ENCODE peak calls at places on chromosome 1, in five cellular contexts. L is AG04450, G is esophagus squamous epithelium, K is PC-3, Y is foreskin fibroblast. V is an unnamed sample.

GRCh38 chr1:17545354-17545753 is 5.9 kb downstream of the ARHGEF10L start:
- DNase-seq in L (no peak), G (no peak), K (peak), Y (peak), V (no peak)

GRCh38 chr1:41045740-41046139 is 24.2 kb upstream of the SLFNL1 start:
- DNase-seq in L (no peak), G (no peak), K (peak), Y (peak), V (peak)

GRCh38 chr1:164922585-164922984 is 363.6 kb downstream of the PBX1 start:
- DNase-seq in L (no peak), G (no peak), K (no peak), Y (no peak), V (no peak)

GRCh38 chr1:66809736-66810326 is 8.8 kb upstream of the INSL5 start:
- DNase-seq in L (no peak), G (no peak), K (no peak), Y (peak), V (no peak)

GRCh38 chr1:102838016-102838415 is 270.3 kb downstream of the COL11A1 start:
- DNase-seq in L (no peak), G (no peak), K (peak), Y (peak), V (no peak)

GRCh38 chr1:42240964-42241755 is 76.6 kb upstream of the GUCA2A start:
- DNase-seq in L (no peak), G (no peak), K (no peak), Y (no peak), V (peak)

GRCh38 chr1:24964811-24965570 is 34.9 kb upstream of the RUNX3 start:
- DNase-seq in L (no peak), G (no peak), K (no peak), Y (no peak), V (peak)

GRCh38 chr1:184866991-184867788 is 107.1 kb downstream of the NIBAN1 start:
- DNase-seq in L (peak), G (no peak), K (peak), Y (peak), V (peak)

GRCh38 chr1:87024936-87025537 is 110.6 kb downstream of the HS2ST1 start:
- DNase-seq in L (no peak), G (no peak), K (peak), Y (peak), V (no peak)

GRCh38 chr1:27052527-27052926 is 39.9 kb upstream of the TENT5B start:
- DNase-seq in L (no peak), G (no peak), K (no peak), Y (no peak), V (no peak)

GRCh38 chr1:61120998-61121397 is 38.6 kb downstream of the NFIA start:
- DNase-seq in L (no peak), G (no peak), K (no peak), Y (peak), V (no peak)
- H3K4me3 ChIP-seq in L (no peak), G (peak), K (no peak), Y (no peak), V (no peak)

DNA sequence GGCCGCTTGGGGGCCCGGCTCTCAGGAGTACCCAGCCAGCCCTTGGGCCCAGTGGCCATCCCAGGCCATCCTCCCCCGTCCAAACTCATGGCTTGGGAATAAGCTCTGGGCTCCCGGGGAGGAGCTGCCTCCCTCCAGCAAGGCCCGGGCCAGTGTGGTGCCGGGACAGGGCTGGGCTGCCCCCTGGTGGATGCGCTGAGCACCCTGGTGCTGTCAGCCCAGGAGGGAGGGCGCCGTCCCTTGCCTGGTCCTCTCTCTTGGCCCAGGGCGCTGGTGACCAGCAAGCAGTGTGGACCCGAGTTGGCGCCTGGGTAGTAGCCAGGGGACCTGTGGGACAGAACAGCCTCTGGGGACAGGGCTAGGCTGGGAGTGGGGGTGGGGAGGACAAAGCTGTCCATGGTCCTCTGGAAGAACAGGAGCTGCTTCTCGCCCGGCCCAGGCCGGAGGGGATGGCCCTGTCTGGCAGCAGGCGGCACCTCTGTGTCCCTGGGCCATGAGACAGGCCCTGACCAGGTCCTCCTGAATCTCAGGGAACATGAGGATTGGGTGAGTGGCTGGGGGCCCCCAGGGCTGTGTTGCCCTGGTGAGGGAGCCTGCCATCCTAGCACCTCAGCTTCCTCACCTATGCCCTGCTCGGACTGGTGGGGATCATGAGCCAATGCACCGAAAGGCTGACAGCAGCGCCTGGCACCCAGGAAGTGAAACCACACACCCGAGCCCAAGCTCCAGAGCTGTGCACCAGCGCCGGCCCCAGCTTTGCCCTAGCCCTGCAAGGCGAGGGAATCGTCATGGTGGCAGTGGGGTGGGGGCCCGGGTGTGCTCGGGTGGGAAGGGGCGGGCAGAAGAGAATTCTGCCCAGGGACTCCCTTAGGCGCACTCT is 9.4 kb downstream of the MORN1 start:
- DNase-seq in L (peak), G (no peak), K (peak), Y (peak), V (peak)
- TF ChIP-seq CTCF in L (peak), G (peak), K (peak), Y (peak), V (peak)

GRCh38 chr1:202010042-202011015 is at the start of gene ELF3:
- DNase-seq in L (no peak), G (no peak), K (peak), Y (no peak), V (no peak)

GRCh38 chr1:202007703-202008489 is 2.5 kb upstream of the ELF3 start:
- DNase-seq in L (no peak), G (no peak), K (peak), Y (peak), V (no peak)

GRCh38 chr1:202007279-202007678 is 3.1 kb upstream of the ELF3 start:
- DNase-seq in L (no peak), G (no peak), K (no peak), Y (no peak), V (no peak)

GRCh38 chr1:202011994-202012393 is 1.6 kb downstream of the ELF3 start:
- DNase-seq in L (no peak), G (no peak), K (no peak), Y (no peak), V (no peak)

DNA sequence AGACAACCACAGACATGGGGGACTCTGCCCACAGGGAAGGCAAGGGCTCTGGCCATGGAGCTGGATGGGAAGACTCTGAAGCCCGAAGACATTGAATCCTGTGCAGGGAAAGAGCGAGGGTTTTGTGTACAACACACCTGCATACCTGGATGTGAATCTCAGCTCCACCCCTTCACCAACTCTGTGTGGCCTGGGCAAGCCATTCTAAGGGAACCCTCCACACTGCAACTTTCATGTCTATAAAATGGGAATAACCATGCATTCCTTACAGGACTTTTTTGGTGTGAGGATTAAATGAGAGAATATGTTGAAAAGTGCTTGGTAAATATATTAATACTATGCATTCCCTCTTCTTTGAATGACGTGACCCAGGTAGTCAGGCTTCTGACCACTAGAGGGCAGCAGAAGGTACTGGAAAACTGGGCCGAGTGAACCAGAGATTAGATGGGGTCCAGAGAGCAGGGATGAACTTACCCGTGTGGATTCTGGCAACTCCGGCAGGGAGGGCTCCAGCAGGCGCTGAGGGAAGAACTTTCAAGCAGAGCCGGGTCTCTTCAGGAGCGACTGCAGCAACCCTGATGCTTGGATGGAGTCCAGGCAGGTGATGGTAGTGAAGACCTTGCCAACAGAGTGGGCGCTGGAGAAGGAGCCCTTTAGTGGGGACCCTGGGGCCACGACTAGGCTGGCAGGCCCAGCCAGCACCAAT is 908 bp upstream of the ELF3 start:
- DNase-seq in L (peak), G (no peak), K (peak), Y (peak), V (peak)
- H3K4me3 ChIP-seq in L (no peak), G (peak), K (peak), Y (no peak), V (no peak)

GRCh38 chr1:21379571-21379970 is 60.4 kb upstream of the NBPF3 start:
- DNase-seq in L (no peak), G (no peak), K (peak), Y (no peak), V (no peak)

GRCh38 chr1:21381354-21381753 is 58.6 kb upstream of the NBPF3 start:
- DNase-seq in L (no peak), G (no peak), K (peak), Y (no peak), V (no peak)

GRCh38 chr1:21384620-21385019 is 55.3 kb upstream of the NBPF3 start:
- DNase-seq in L (no peak), G (no peak), K (no peak), Y (no peak), V (no peak)

GRCh38 chr1:21385022-21385421 is 54.9 kb upstream of the NBPF3 start:
- DNase-seq in L (no peak), G (no peak), K (no peak), Y (no peak), V (no peak)

GRCh38 chr1:21383785-21384401 is 56.0 kb upstream of the NBPF3 start:
- DNase-seq in L (no peak), G (no peak), K (no peak), Y (no peak), V (no peak)
- TF ChIP-seq CTCF in L (no peak), G (no peak), K (no peak), Y (no peak), V (no peak)

GRCh38 chr1:55134152-55134808 is 80.9 kb downstream of the USP24 start:
- DNase-seq in L (no peak), G (no peak), K (no peak), Y (no peak), V (no peak)
- H3K4me3 ChIP-seq in L (no peak), G (no peak), K (no peak), Y (no peak), V (no peak)

V was measured in astrocyte of the cerebellum.